ENCODE peak calls at places on chromosome 3, in five cellular contexts. K is uterus, X is lower lobe of right lung, G is astrocyte, Z is lung. D is an unnamed sample.

GRCh38 chr3:146747928-146748327 is 142.8 kb upstream of the PLSCR5 start:
- DNase-seq in K (no peak), X (no peak), G (peak; percentile 16), Z (no peak), D (no peak)

GRCh38 chr3:121871434-121871833 is 22.8 kb upstream of the SLC15A2 start:
- DNase-seq in K (no peak), X (no peak), G (no peak), Z (no peak), D (no peak)

GRCh38 chr3:9147896-9148267 is 101.6 kb downstream of the SRGAP3 start:
- DNase-seq in K (no peak), X (no peak), G (no peak), Z (no peak), D (no peak)

GRCh38 chr3:76646921-76647562 is 392.9 kb upstream of the ROBO2 start:
- DNase-seq in K (no peak), X (no peak), G (no peak), Z (no peak), D (peak; percentile 60)

GRCh38 chr3:3368336-3368735 is 188.8 kb upstream of the CRBN start:
- DNase-seq in K (no peak), X (no peak), G (no peak), Z (no peak), D (no peak)

GRCh38 chr3:99969133-99969532 is 145.2 kb downstream of the FILIP1L start:
- DNase-seq in K (no peak), X (no peak), G (no peak), Z (no peak), D (no peak)

GRCh38 chr3:133237380-133237779 is 162.5 kb upstream of the BFSP2 start:
- DNase-seq in K (no peak), X (no peak), G (no peak), Z (no peak), D (no peak)

GRCh38 chr3:43105224-43105596 is 669 bp downstream of the POMGNT2 start:
- DNase-seq in K (peak; percentile 45), X (no peak), G (no peak), Z (no peak), D (peak; percentile 19)

GRCh38 chr3:70086336-70086735 is 86.8 kb downstream of the SAMMSON start:
- DNase-seq in K (no peak), X (no peak), G (no peak), Z (no peak), D (no peak)

GRCh38 chr3:120682095-120682681 is at the start of gene HGD:
- DNase-seq in K (no peak), X (no peak), G (no peak), Z (no peak), D (no peak)

GRCh38 chr3:125280966-125281365 is 68.4 kb upstream of the SLC12A8 start:
- DNase-seq in K (no peak), X (no peak), G (peak; percentile 88), Z (no peak), D (no peak)

GRCh38 chr3:181630873-181631272 is 80.9 kb upstream of the SOX2 start:
- DNase-seq in K (no peak), X (no peak), G (no peak), Z (no peak), D (no peak)

GRCh38 chr3:5330152-5330810 is 142.8 kb downstream of the EDEM1 start:
- DNase-seq in K (no peak), X (no peak), G (peak; percentile 79), Z (no peak), D (no peak)

GRCh38 chr3:138197058-138197457 is 10.0 kb downstream of the ARMC8 start:
- DNase-seq in K (no peak), X (no peak), G (peak; percentile 17), Z (no peak), D (peak; percentile 34)

GRCh38 chr3:132047209-132047608 is 12.4 kb upstream of the CPNE4 start:
- DNase-seq in K (no peak), X (no peak), G (no peak), Z (no peak), D (no peak)

GRCh38 chr3:33313331-33313730 is 36.1 kb downstream of the FBXL2 start:
- DNase-seq in K (no peak), X (no peak), G (peak; percentile 16), Z (no peak), D (no peak)

GRCh38 chr3:171620825-171621434 is 160.7 kb upstream of the TNIK start:
- DNase-seq in K (no peak), X (no peak), G (peak; percentile 73), Z (no peak), D (no peak)

GRCh38 chr3:57981483-57982087 is 26.6 kb upstream of the FLNB start:
- DNase-seq in K (no peak), X (no peak), G (no peak), Z (no peak), D (no peak)

GRCh38 chr3:65583203-65583602 is 455.5 kb downstream of the MAGI1 start:
- DNase-seq in K (no peak), X (no peak), G (no peak), Z (no peak), D (no peak)

GRCh38 chr3:43327184-43327950 is 41.0 kb downstream of the SNRK start:
- DNase-seq in K (no peak), X (no peak), G (peak; percentile 76), Z (no peak), D (no peak)

GRCh38 chr3:123807820-123808219 is 76.3 kb downstream of the MYLK start:
- DNase-seq in K (peak; percentile 35), X (no peak), G (no peak), Z (no peak), D (peak; percentile 15)

DNA sequence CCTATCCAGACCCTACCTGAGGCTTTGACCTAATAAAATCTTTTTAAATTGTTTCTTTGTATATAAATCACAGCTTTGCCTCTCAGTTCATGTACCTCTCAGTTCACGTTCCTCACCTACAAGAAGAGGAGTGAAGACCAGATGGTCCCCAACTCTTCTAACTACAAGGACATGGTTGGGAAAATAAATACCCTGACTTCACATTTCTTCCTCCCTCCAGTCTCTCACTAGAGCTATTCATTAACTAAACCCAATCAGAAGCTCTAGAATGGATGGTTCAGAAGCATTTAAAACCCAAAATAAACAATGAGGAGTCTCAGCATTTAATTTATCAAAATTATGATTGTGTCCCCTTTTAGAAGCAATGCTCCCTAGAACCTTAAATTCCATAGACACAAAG is 97.3 kb upstream of the AGTR1 start:
- DNase-seq in K (no peak), X (no peak), G (no peak), Z (no peak), D (no peak)
- H3K4me1 ChIP-seq in K (no peaks in the 10 kb centered on the region), X (no peaks in the 10 kb centered on the region), G (no peaks in the 10 kb centered on the region), Z (no peaks in the 10 kb centered on the region), D (peaks cover 6% of the 10 kb centered on the region)

DNA sequence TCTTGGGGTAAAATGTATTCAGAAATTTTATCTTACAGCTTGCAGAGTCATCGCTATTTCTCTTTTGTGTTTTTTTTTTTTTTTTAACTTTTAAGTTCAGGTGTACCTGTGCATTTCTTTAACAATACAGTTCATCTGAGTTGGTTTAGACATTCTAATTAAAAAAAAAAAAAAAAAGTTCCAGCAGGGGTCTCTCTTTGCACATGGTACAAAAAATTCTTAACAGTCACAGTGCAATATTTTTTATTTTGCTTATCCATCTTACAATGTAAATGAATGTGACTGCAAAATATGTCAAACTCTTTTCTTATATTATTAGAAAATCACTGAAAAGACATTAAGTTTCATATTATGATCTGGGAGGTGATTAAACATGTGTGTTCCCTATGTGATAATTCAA is 47.5 kb upstream of the SLC9A9 start:
- DNase-seq in K (no peak), X (no peak), G (no peak), Z (no peak), D (no peak)
- TF ChIP-seq CTCF in K (no peak), X (peak; percentile 25), G (peak; percentile 23), Z (no peak), D (no peak)

DNA sequence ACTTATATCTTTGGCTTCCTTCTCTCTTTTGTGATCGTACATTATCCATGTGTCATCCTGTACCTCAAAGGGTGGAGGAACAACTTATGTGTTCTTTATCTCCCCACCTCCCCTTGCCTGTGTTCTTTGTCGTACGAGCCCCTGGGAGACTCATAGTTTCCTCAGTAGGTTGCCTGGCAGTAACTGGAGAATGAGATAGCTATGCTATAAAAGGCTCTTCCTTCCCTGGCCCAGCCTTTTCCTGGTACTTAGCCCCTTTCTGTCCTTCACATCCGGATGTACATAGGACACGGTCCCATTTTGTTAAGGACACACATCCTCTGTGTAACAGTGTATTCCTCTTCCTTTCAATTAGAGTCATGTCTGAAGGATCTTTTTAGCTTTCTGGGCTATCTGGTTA is 32.1 kb downstream of the PLCL2 start:
- DNase-seq in K (no peak), X (no peak), G (no peak), Z (no peak), D (no peak)
- H3K4me1 ChIP-seq in K (no peaks in the 10 kb centered on the region), X (no peaks in the 10 kb centered on the region), G (peaks cover 10% of the 10 kb centered on the region), Z (peaks cover 17% of the 10 kb centered on the region), D (no peaks in the 10 kb centered on the region)

GRCh38 chr3:178950676-178951075 is 120.9 kb downstream of the ZMAT3 start:
- DNase-seq in K (no peak), X (no peak), G (no peak), Z (no peak), D (no peak)

GRCh38 chr3:178948546-178948945 is 123.1 kb downstream of the ZMAT3 start:
- DNase-seq in K (no peak), X (no peak), G (no peak), Z (no peak), D (no peak)

GRCh38 chr3:178949896-178950295 is 121.7 kb downstream of the ZMAT3 start:
- DNase-seq in K (no peak), X (no peak), G (no peak), Z (no peak), D (no peak)

GRCh38 chr3:178947738-178948137 is 123.9 kb downstream of the ZMAT3 start:
- DNase-seq in K (no peak), X (no peak), G (no peak), Z (no peak), D (no peak)
- TF ChIP-seq CTCF in K (no peak), X (no peak), G (no peak), Z (no peak), D (no peak)

DNA sequence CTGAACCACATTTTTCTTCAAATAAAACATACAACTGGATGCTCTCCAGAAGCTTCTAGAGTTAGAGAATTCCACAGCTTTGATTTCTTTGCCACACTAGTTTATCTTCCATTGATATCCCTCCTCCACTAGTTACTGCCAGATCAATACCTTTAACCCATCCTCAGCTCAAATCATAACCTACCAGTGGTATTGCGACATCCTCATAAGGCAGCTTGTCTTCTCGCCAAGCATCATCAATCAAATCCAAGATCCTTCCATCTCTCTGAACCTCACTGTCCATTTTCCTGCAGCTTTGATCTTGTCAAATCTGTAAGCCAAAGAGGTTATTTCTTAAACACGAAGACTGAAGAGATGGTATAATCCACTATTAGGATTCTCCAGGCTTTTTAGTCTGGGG is 3.2 kb downstream of the ANAPC13 start:
- DNase-seq in K (no peak), X (no peak), G (no peak), Z (no peak), D (no peak)
- H3K4me1 ChIP-seq in K (no peaks in the 10 kb centered on the region), X (peaks cover 39% of the 10 kb centered on the region), G (peaks cover 49% of the 10 kb centered on the region), Z (peaks cover 14% of the 10 kb centered on the region), D (peaks cover 27% of the 10 kb centered on the region)

D was measured in testis.